ENCODE peak calls at places on chromosomes 3 and 15, in nine cellular contexts. X is HCT116, W is BJ, A is fibroblast of mammary gland, U is lower leg skin, Z is bronchial epithelial cell, P is colonic mucosa, S is heart left ventricle, V is left ventricle myocardium inferior. M is an unnamed sample.

GRCh38 chr3:122298239-122298638 is 26.8 kb upstream of the CSTA start:
- DNase-seq in X (no peak), W (no peak), A (no peak), U (no peak), Z (no peak), P (no peak), S (no peak), V (no peak), M (no peak)

GRCh38 chr15:96351801-96352593 is 21.5 kb downstream of the NR2F2 start:
- DNase-seq in X (no peak), W (no peak), A (no peak), U (no peak), Z (no peak), P (no peak), S (peak), V (no peak), M (no peak)

GRCh38 chr3:82030932-82031331 is 269.5 kb upstream of the GBE1 start:
- DNase-seq in X (no peak), W (no peak), A (no peak), U (no peak), Z (no peak), P (no peak), S (no peak), V (no peak), M (no peak)

GRCh38 chr15:58260911-58261267 is 122.7 kb downstream of the AQP9 start:
- DNase-seq in X (no peak), W (no peak), A (peak), U (peak), Z (peak), P (no peak), S (no peak), V (peak), M (no peak)

GRCh38 chr15:47794266-47794914 is 77.1 kb downstream of the SEMA6D start:
- DNase-seq in X (no peak), W (no peak), A (peak), U (no peak), Z (peak), P (no peak), S (no peak), V (no peak), M (no peak)

GRCh38 chr15:74212494-74212893 is 9.9 kb upstream of the STRA6 start:
- DNase-seq in X (no peak), W (no peak), A (no peak), U (no peak), Z (no peak), P (no peak), S (no peak), V (no peak), M (no peak)

GRCh38 chr3:142953443-142953842 is 10.0 kb downstream of the PAQR9 start:
- DNase-seq in X (no peak), W (no peak), A (no peak), U (no peak), Z (no peak), P (no peak), S (no peak), V (no peak), M (no peak)

GRCh38 chr15:63133786-63134185 is 12.1 kb downstream of the LACTB start:
- DNase-seq in X (no peak), W (peak), A (peak), U (no peak), Z (no peak), P (no peak), S (no peak), V (no peak), M (no peak)

GRCh38 chr3:139455855-139456254 is 20.5 kb downstream of the RBP2 start:
- DNase-seq in X (no peak), W (no peak), A (no peak), U (no peak), Z (peak), P (no peak), S (no peak), V (no peak), M (no peak)

GRCh38 chr3:47323431-47324277 is 40.9 kb downstream of the KLHL18 start:
- DNase-seq in X (peak), W (no peak), A (peak), U (peak), Z (peak), P (no peak), S (no peak), V (no peak), M (no peak)

GRCh38 chr3:171811059-171811912 is 1.0 kb upstream of the PLD1 start:
- DNase-seq in X (no peak), W (peak), A (peak), U (no peak), Z (peak), P (no peak), S (no peak), V (no peak), M (peak)

GRCh38 chr3:153166206-153166605 is 4.2 kb downstream of the RAP2B start:
- DNase-seq in X (no peak), W (no peak), A (no peak), U (no peak), Z (peak), P (no peak), S (no peak), V (no peak), M (no peak)

GRCh38 chr3:17135696-17136095 is 250.9 kb downstream of the PLCL2 start:
- DNase-seq in X (no peak), W (no peak), A (no peak), U (no peak), Z (no peak), P (no peak), S (no peak), V (no peak), M (no peak)

GRCh38 chr3:105904683-105905320 is 36.0 kb upstream of the CBLB start:
- DNase-seq in X (no peak), W (no peak), A (peak), U (no peak), Z (no peak), P (no peak), S (no peak), V (no peak), M (no peak)

GRCh38 chr15:80856809-80857377 is 77.7 kb downstream of the CEMIP start:
- DNase-seq in X (peak), W (no peak), A (no peak), U (no peak), Z (no peak), P (peak), S (peak), V (peak), M (no peak)

GRCh38 chr3:22594990-22595389 is 608.1 kb upstream of the UBE2E2 start:
- DNase-seq in X (no peak), W (no peak), A (no peak), U (no peak), Z (peak), P (no peak), S (no peak), V (no peak), M (no peak)

GRCh38 chr15:69393831-69394491 is 20.2 kb upstream of the KIF23 start:
- DNase-seq in X (no peak), W (no peak), A (no peak), U (no peak), Z (peak), P (no peak), S (no peak), V (no peak), M (no peak)

GRCh38 chr3:8499181-8499611 is 2.4 kb upstream of the LMCD1 start:
- DNase-seq in X (no peak), W (no peak), A (no peak), U (no peak), Z (no peak), P (no peak), S (peak), V (no peak), M (no peak)

GRCh38 chr15:42375941-42376340 is 16.6 kb downstream of the CAPN3 start:
- DNase-seq in X (no peak), W (no peak), A (no peak), U (no peak), Z (no peak), P (no peak), S (no peak), V (no peak), M (no peak)

GRCh38 chr3:23685484-23686258 is 120.1 kb upstream of the UBE2E1 start:
- DNase-seq in X (peak), W (peak), A (peak), U (peak), Z (peak), P (peak), S (peak), V (peak), M (peak)

GRCh38 chr15:92574161-92574560 is 81.4 kb downstream of the FAM174B start:
- DNase-seq in X (no peak), W (no peak), A (no peak), U (peak), Z (no peak), P (no peak), S (no peak), V (no peak), M (no peak)

GRCh38 chr3:50341537-50341936 is 901 bp upstream of the RASSF1 start:
- DNase-seq in X (no peak), W (no peak), A (no peak), U (no peak), Z (no peak), P (peak), S (no peak), V (no peak), M (no peak)

GRCh38 chr15:100733088-100733487 is 130.7 kb downstream of the ASB7 start:
- DNase-seq in X (no peak), W (peak), A (peak), U (peak), Z (no peak), P (no peak), S (no peak), V (no peak), M (peak)

GRCh38 chr3:141690366-141691072 is 47.6 kb upstream of the RNF7 start:
- DNase-seq in X (no peak), W (no peak), A (no peak), U (no peak), Z (no peak), P (no peak), S (no peak), V (no peak), M (no peak)

GRCh38 chr3:123633530-123633929 is 48.7 kb upstream of the HACD2 start:
- DNase-seq in X (no peak), W (no peak), A (peak), U (no peak), Z (no peak), P (no peak), S (no peak), V (no peak), M (no peak)

GRCh38 chr3:46318207-46318606 is 35.7 kb upstream of the CCR2 start:
- DNase-seq in X (no peak), W (no peak), A (no peak), U (no peak), Z (no peak), P (no peak), S (no peak), V (no peak), M (no peak)

GRCh38 chr3:179606534-179607085 is 2.0 kb downstream of the NDUFB5 start:
- DNase-seq in X (no peak), W (no peak), A (no peak), U (no peak), Z (no peak), P (no peak), S (no peak), V (no peak), M (no peak)

GRCh38 chr15:48395532-48396011 is 64.3 kb downstream of the DUT start:
- DNase-seq in X (no peak), W (peak), A (peak), U (peak), Z (peak), P (no peak), S (no peak), V (peak), M (no peak)

GRCh38 chr3:52281980-52282801 is 3.7 kb upstream of the WDR82 start:
- DNase-seq in X (no peak), W (no peak), A (peak), U (peak), Z (no peak), P (no peak), S (no peak), V (no peak), M (no peak)

GRCh38 chr3:100073555-100074307 is 40.6 kb downstream of the FILIP1L start:
- DNase-seq in X (no peak), W (peak), A (peak), U (no peak), Z (no peak), P (no peak), S (peak), V (peak), M (no peak)

GRCh38 chr15:58313810-58314592 is 117.8 kb upstream of the LIPC start:
- DNase-seq in X (no peak), W (no peak), A (no peak), U (no peak), Z (no peak), P (no peak), S (no peak), V (no peak), M (no peak)

GRCh38 chr3:189838291-189838690 is 207.1 kb downstream of the TP63 start:
- DNase-seq in X (no peak), W (no peak), A (no peak), U (no peak), Z (peak), P (no peak), S (no peak), V (no peak), M (no peak)

GRCh38 chr3:64595253-64595694 is 92.5 kb downstream of the ADAMTS9 start:
- DNase-seq in X (no peak), W (no peak), A (peak), U (no peak), Z (peak), P (no peak), S (peak), V (peak), M (no peak)

GRCh38 chr15:96345560-96346389 is 15.3 kb downstream of the NR2F2 start:
- DNase-seq in X (no peak), W (no peak), A (peak), U (peak), Z (no peak), P (peak), S (peak), V (peak), M (no peak)

DNA sequence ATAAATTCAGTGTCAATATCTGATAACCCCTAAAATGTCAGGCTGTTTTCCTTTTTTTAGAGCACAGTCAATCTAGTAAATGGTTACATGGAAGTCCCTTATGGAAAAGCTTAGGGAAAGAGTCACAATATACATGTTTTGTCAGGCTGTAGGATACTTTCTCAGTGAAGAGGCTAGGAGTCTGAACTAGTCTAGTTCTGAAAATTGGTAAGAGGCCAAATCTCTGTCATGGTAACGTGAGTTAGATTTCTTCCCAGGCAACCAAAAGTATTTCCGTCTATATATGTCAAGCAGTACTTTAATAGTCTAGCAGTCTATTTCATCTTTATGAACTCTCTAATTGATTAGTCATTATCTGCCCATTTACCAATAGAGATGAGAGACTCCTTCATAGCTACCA is 215.9 kb upstream of the LRRC3B start:
- DNase-seq in X (no peak), W (no peak), A (no peak), U (no peak), Z (peak), P (no peak), S (no peak), V (no peak), M (no peak)
- TF ChIP-seq CTCF in X (no peak), W (no peak), A (no peak), U (no peak), Z (no peak), P (no peak), S (no peak), V (no peak), M (no peak)

GRCh38 chr3:157160652-157161480 is 919 bp upstream of the CCNL1 start:
- DNase-seq in X (peak), W (peak), A (peak), U (peak), Z (peak), P (peak), S (peak), V (peak), M (peak)

GRCh38 chr3:157157836-157158235 is 2.1 kb downstream of the CCNL1 start:
- DNase-seq in X (no peak), W (no peak), A (no peak), U (no peak), Z (no peak), P (no peak), S (no peak), V (no peak), M (no peak)

GRCh38 chr3:157156844-157157635 is 2.9 kb downstream of the CCNL1 start:
- DNase-seq in X (no peak), W (no peak), A (no peak), U (no peak), Z (peak), P (no peak), S (no peak), V (no peak), M (no peak)

GRCh38 chr3:157159037-157159761 is 748 bp downstream of the CCNL1 start:
- DNase-seq in X (no peak), W (no peak), A (peak), U (peak), Z (peak), P (peak), S (peak), V (peak), M (no peak)

DNA sequence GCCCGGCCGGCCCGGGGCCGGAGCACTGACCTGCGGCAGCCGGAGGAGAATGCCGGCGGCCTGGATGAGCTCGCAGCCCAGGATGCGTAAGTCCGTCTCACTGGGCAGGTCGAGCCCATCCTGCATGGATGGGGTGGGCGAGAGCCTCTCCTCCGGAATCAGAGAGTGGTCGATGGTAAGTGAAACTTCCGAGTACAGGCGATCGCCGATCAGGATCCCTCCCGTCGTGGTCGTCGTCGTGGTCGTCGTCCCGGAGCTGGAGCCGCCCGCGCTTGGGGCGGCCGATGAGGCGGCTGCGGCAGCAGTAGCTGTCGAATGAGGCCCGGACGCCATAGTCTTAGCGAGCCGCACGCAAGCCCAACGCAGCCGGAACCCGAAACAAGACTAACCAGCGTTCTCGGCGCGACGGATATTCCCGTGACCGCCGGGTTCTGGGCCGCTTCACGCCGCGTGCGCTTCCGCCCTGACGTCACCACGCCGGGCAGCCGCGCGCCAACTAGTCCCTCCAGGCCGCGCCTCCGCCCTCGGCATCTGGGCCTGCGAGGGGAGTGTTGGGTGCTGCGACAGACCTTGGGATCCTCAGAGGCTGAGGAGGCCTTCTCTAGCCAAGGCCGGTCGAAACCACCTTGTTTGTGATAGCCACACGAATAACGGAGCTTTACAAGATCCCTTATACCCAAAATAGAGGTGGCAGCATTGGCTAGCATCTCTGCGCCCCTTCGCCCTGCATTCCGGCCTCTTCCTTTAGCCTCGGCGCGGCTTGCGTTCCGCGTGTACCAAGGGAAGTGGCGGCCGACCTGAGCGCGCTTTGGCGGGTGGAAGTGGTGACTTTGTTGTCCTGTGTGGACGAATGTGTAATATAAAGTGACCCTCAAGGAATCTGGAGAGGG is at the start of gene CCNL1:
- DNase-seq in X (peak), W (peak), A (peak), U (peak), Z (peak), P (peak), S (peak), V (peak), M (peak)
- H3K4me3 ChIP-seq in X (peak), W (peak), A (peak), U (peak), Z (peak), P (peak), S (peak), V (peak), M (peak)

GRCh38 chr3:75042941-75043340 is 428.5 kb upstream of the CNTN3 start:
- DNase-seq in X (no peak), W (no peak), A (no peak), U (no peak), Z (peak), P (no peak), S (no peak), V (no peak), M (no peak)
- TF ChIP-seq CTCF in X (no peak), W (no peak), A (no peak), U (no peak), Z (no peak), P (no peak), S (no peak), V (no peak), M (no peak)

GRCh38 chr15:84656972-84657371 is 1.0 kb downstream of the NMB start:
- DNase-seq in X (no peak), W (no peak), A (no peak), U (no peak), Z (no peak), P (no peak), S (no peak), V (no peak), M (no peak)
- H3K4me3 ChIP-seq in X (no peak), W (no peak), A (no peak), U (no peak), Z (no peak), P (no peak), S (no peak), V (no peak), M (no peak)

GRCh38 chr15:83163032-83163431 is 44.6 kb downstream of the HDGFL3 start:
- DNase-seq in X (no peak), W (no peak), A (no peak), U (no peak), Z (no peak), P (no peak), S (no peak), V (no peak), M (no peak)

GRCh38 chr15:83160741-83161140 is 46.9 kb downstream of the HDGFL3 start:
- DNase-seq in X (no peak), W (no peak), A (no peak), U (no peak), Z (no peak), P (no peak), S (no peak), V (no peak), M (no peak)

GRCh38 chr15:83166830-83167229 is 40.8 kb downstream of the HDGFL3 start:
- DNase-seq in X (no peak), W (no peak), A (no peak), U (no peak), Z (no peak), P (no peak), S (no peak), V (no peak), M (no peak)

GRCh38 chr15:83166218-83166617 is 41.4 kb downstream of the HDGFL3 start:
- DNase-seq in X (no peak), W (no peak), A (no peak), U (no peak), Z (no peak), P (no peak), S (no peak), V (no peak), M (no peak)

GRCh38 chr15:83164409-83165404 is 42.9 kb downstream of the HDGFL3 start:
- DNase-seq in X (no peak), W (no peak), A (peak), U (no peak), Z (peak), P (no peak), S (no peak), V (no peak), M (no peak)
- TF ChIP-seq CTCF in X (no peak), W (no peak), A (no peak), U (no peak), Z (no peak), P (no peak), S (no peak), V (no peak), M (no peak)

DNA sequence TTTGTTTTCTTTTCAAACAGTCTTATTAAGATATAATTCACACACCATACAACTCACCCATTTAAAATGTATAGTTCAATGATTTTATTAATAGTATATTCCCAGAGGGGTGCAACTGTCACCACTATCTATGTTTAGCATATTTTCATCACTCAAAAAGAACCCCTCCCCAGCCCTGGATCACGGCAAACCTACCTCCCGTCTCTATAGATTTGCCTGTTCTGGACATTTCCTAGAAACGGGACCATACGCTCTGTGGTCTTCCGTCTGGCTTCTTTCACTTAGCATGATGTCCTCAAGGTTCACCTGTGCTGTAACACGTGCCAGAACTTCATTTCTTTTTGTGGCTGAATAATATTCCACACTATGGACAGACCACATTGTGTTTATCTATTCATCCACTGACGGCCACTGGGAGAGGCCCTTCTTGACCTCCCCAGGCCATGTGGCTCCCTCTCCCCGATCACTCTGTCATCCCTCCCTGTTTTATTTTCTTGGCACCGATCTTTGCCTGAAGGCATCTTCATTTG is 56.4 kb downstream of the IQSEC1 start:
- DNase-seq in X (no peak), W (no peak), A (no peak), U (no peak), Z (no peak), P (no peak), S (no peak), V (no peak), M (no peak)
- H3K4me3 ChIP-seq in X (no peak), W (no peak), A (no peak), U (no peak), Z (no peak), P (no peak), S (no peak), V (peak), M (no peak)